ENCODE peak calls at places on chromosome 17, in five cellular contexts. One of them, this sample, is unnamed. For H3K36me3, the result is how much of the 10 kb centered on the place peaks cover.

GRCh38 chr17:13114601-13115024 is 96.8 kb upstream of the ELAC2 start:
- DNase-seq in H7: peak
- DNase-seq in left lung: no peak
- DNase-seq in kidney epithelial cell: no peak
- DNase-seq in CD8-positive, alpha-beta memory T cell: no peak
- DNase-seq in this sample: no peak

GRCh38 chr17:78933959-78934568 is 8.9 kb upstream of the TIMP2 start:
- DNase-seq in CD8-positive, alpha-beta memory T cell: no peak
- DNase-seq in H7: peak
- DNase-seq in left lung: peak
- DNase-seq in kidney epithelial cell: peak
- DNase-seq in this sample: peak

GRCh38 chr17:32341141-32341856 is 674 bp downstream of the C17orf75 start:
- DNase-seq in H7: no peak
- DNase-seq in kidney epithelial cell: no peak
- DNase-seq in CD8-positive, alpha-beta memory T cell: peak
- DNase-seq in left lung: no peak
- DNase-seq in this sample: no peak

GRCh38 chr17:52079496-52079895 is 79.0 kb downstream of the CA10 start:
- DNase-seq in H7: no peak
- DNase-seq in CD8-positive, alpha-beta memory T cell: no peak
- DNase-seq in left lung: no peak
- DNase-seq in kidney epithelial cell: no peak
- DNase-seq in this sample: no peak

GRCh38 chr17:76869878-76870714 is 1.9 kb downstream of the MGAT5B start:
- DNase-seq in kidney epithelial cell: no peak
- DNase-seq in left lung: no peak
- DNase-seq in CD8-positive, alpha-beta memory T cell: no peak
- DNase-seq in H7: peak
- DNase-seq in this sample: no peak

GRCh38 chr17:64399767-64400156 is 9.1 kb upstream of the PECAM1 start:
- DNase-seq in kidney epithelial cell: no peak
- DNase-seq in CD8-positive, alpha-beta memory T cell: no peak
- DNase-seq in left lung: no peak
- DNase-seq in H7: no peak
- DNase-seq in this sample: no peak

GRCh38 chr17:57442914-57443571 is 186.7 kb downstream of the MSI2 start:
- DNase-seq in kidney epithelial cell: no peak
- DNase-seq in left lung: no peak
- DNase-seq in H7: no peak
- DNase-seq in CD8-positive, alpha-beta memory T cell: peak
- DNase-seq in this sample: peak

GRCh38 chr17:43784068-43784467 is 3.8 kb downstream of the CFAP97D1 start:
- DNase-seq in CD8-positive, alpha-beta memory T cell: no peak
- DNase-seq in left lung: no peak
- DNase-seq in kidney epithelial cell: no peak
- DNase-seq in H7: no peak
- DNase-seq in this sample: no peak

GRCh38 chr17:29835438-29836351 is 94.3 kb downstream of the SSH2 start:
- DNase-seq in H7: peak
- DNase-seq in CD8-positive, alpha-beta memory T cell: no peak
- DNase-seq in left lung: no peak
- DNase-seq in kidney epithelial cell: no peak
- DNase-seq in this sample: peak

GRCh38 chr17:29883497-29883896 is 46.5 kb downstream of the SSH2 start:
- DNase-seq in H7: no peak
- DNase-seq in kidney epithelial cell: no peak
- DNase-seq in CD8-positive, alpha-beta memory T cell: no peak
- DNase-seq in left lung: no peak
- DNase-seq in this sample: no peak

GRCh38 chr17:550776-551175 is 163.9 kb downstream of the VPS53 start:
- DNase-seq in kidney epithelial cell: peak
- DNase-seq in CD8-positive, alpha-beta memory T cell: no peak
- DNase-seq in H7: no peak
- DNase-seq in left lung: no peak
- DNase-seq in this sample: no peak

GRCh38 chr17:17663160-17664072 is 17.8 kb upstream of the RAI1 start:
- DNase-seq in H7: peak
- DNase-seq in CD8-positive, alpha-beta memory T cell: peak
- DNase-seq in kidney epithelial cell: peak
- DNase-seq in left lung: no peak
- DNase-seq in this sample: peak

GRCh38 chr17:4900231-4901107 is 1.1 kb downstream of the C17orf107 start:
- DNase-seq in H7: peak
- DNase-seq in kidney epithelial cell: no peak
- DNase-seq in left lung: peak
- DNase-seq in CD8-positive, alpha-beta memory T cell: peak
- DNase-seq in this sample: no peak

GRCh38 chr17:14032234-14032633 is 37.1 kb upstream of the COX10 start:
- DNase-seq in H7: no peak
- DNase-seq in left lung: no peak
- DNase-seq in kidney epithelial cell: no peak
- DNase-seq in CD8-positive, alpha-beta memory T cell: no peak
- DNase-seq in this sample: no peak

GRCh38 chr17:39174907-39175694 is 9.1 kb upstream of the ARL5C start:
- DNase-seq in left lung: no peak
- DNase-seq in kidney epithelial cell: no peak
- DNase-seq in CD8-positive, alpha-beta memory T cell: peak
- DNase-seq in H7: peak
- DNase-seq in this sample: peak

GRCh38 chr17:63834431-63835166 is 7.1 kb upstream of the FTSJ3 start:
- DNase-seq in kidney epithelial cell: no peak
- DNase-seq in left lung: no peak
- DNase-seq in CD8-positive, alpha-beta memory T cell: peak
- DNase-seq in H7: peak
- DNase-seq in this sample: peak

GRCh38 chr17:9557356-9557755 is 18.3 kb downstream of the STX8 start:
- DNase-seq in kidney epithelial cell: no peak
- DNase-seq in CD8-positive, alpha-beta memory T cell: no peak
- DNase-seq in left lung: no peak
- DNase-seq in H7: no peak
- DNase-seq in this sample: no peak

GRCh38 chr17:17999364-18000007 is 26.8 kb downstream of the DRC3 start:
- DNase-seq in H7: no peak
- DNase-seq in kidney epithelial cell: no peak
- DNase-seq in left lung: no peak
- DNase-seq in CD8-positive, alpha-beta memory T cell: no peak
- DNase-seq in this sample: no peak

GRCh38 chr17:46727572-46728348 is 90.7 kb downstream of the WNT3 start:
- DNase-seq in kidney epithelial cell: peak
- DNase-seq in CD8-positive, alpha-beta memory T cell: no peak
- DNase-seq in H7: no peak
- DNase-seq in left lung: no peak
- DNase-seq in this sample: no peak

GRCh38 chr17:8231701-8232100 is 16.2 kb downstream of the CTC1 start:
- DNase-seq in H7: no peak
- DNase-seq in kidney epithelial cell: no peak
- DNase-seq in left lung: no peak
- DNase-seq in CD8-positive, alpha-beta memory T cell: peak
- DNase-seq in this sample: no peak

GRCh38 chr17:8235676-8236075 is 12.2 kb downstream of the CTC1 start:
- DNase-seq in H7: no peak
- DNase-seq in left lung: no peak
- DNase-seq in kidney epithelial cell: no peak
- DNase-seq in CD8-positive, alpha-beta memory T cell: peak
- DNase-seq in this sample: no peak

GRCh38 chr17:8237886-8238285 is 10.0 kb downstream of the CTC1 start:
- DNase-seq in H7: no peak
- DNase-seq in left lung: no peak
- DNase-seq in kidney epithelial cell: no peak
- DNase-seq in CD8-positive, alpha-beta memory T cell: peak
- DNase-seq in this sample: no peak

GRCh38 chr17:8234361-8235270 is 13.2 kb downstream of the CTC1 start:
- DNase-seq in CD8-positive, alpha-beta memory T cell: peak
- DNase-seq in H7: no peak
- DNase-seq in left lung: no peak
- DNase-seq in kidney epithelial cell: no peak
- DNase-seq in this sample: no peak

GRCh38 chr17:8237175-8237574 is 10.7 kb downstream of the CTC1 start:
- DNase-seq in H7: no peak
- DNase-seq in left lung: no peak
- DNase-seq in CD8-positive, alpha-beta memory T cell: peak
- DNase-seq in kidney epithelial cell: no peak
- DNase-seq in this sample: no peak
- H3K36me3 ChIP-seq in H7: under half
- H3K36me3 ChIP-seq in left lung: half or more
- H3K36me3 ChIP-seq in CD8-positive, alpha-beta memory T cell: half or more
- H3K36me3 ChIP-seq in kidney epithelial cell: under half
- H3K36me3 ChIP-seq in this sample: half or more

DNA sequence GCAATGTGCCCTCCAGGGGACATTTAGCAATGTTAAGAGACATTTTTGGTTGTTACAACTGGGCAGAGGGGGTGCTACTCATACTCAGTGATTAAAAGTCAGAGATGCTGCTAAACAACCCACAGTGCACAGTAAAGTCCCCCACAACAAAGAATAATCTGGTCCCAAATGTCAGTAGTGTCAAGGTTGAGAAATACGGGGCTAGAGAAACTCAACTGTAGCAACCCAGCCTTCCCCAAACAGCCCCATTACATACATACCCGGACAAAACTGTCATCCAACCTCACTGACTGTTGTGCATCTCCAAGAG is 20.4 kb downstream of the DNAJC7 start:
- DNase-seq in kidney epithelial cell: no peak
- DNase-seq in H7: no peak
- DNase-seq in CD8-positive, alpha-beta memory T cell: no peak
- DNase-seq in left lung: no peak
- DNase-seq in this sample: no peak
- H3K36me3 ChIP-seq in kidney epithelial cell: under half
- H3K36me3 ChIP-seq in H7: half or more
- H3K36me3 ChIP-seq in CD8-positive, alpha-beta memory T cell: under half
- H3K36me3 ChIP-seq in left lung: half or more
- H3K36me3 ChIP-seq in this sample: under half

GRCh38 chr17:7367918-7368596 is 12.8 kb upstream of the TNK1 start:
- DNase-seq in CD8-positive, alpha-beta memory T cell: no peak
- DNase-seq in kidney epithelial cell: no peak
- DNase-seq in left lung: no peak
- DNase-seq in H7: no peak
- DNase-seq in this sample: no peak
- H3K36me3 ChIP-seq in CD8-positive, alpha-beta memory T cell: under half
- H3K36me3 ChIP-seq in kidney epithelial cell: under half
- H3K36me3 ChIP-seq in left lung: under half
- H3K36me3 ChIP-seq in H7: under half
- H3K36me3 ChIP-seq in this sample: under half

DNA sequence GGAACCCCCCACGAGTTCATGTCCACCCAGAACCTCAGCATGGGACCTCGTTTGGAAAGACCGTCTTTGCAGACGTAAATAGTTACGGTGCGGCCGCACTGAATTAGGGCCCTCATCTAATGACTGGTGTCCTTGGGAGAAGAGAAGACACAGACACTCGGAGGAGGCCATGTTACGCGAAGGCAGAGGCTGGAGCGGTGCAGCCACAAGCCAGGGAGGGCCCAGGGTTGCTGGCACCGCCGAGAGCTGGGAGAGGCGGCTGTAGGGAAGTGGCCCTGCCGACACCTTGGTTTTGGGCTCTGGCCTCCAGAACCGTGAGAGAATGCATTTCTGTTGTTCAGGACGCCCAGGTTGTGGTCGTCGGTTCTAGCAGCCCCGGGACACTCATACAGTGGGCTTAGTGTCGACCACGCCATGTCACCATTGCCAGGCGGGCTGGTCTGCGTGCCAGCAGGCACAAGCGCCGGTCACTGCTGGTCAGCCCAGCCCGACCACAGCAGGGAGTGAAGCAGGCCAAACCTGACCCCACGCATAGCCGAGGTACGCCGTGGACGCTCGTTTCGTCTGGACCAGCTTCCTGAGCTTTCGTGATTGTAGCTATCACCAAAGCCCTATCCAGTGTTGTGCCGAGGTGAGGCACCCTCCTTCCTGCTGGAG is 10.7 kb upstream of the WDR45B start:
- DNase-seq in left lung: peak
- DNase-seq in kidney epithelial cell: no peak
- DNase-seq in H7: no peak
- DNase-seq in CD8-positive, alpha-beta memory T cell: peak
- DNase-seq in this sample: no peak
- H3K36me3 ChIP-seq in left lung: under half
- H3K36me3 ChIP-seq in kidney epithelial cell: under half
- H3K36me3 ChIP-seq in H7: under half
- H3K36me3 ChIP-seq in CD8-positive, alpha-beta memory T cell: under half
- H3K36me3 ChIP-seq in this sample: under half

DNA sequence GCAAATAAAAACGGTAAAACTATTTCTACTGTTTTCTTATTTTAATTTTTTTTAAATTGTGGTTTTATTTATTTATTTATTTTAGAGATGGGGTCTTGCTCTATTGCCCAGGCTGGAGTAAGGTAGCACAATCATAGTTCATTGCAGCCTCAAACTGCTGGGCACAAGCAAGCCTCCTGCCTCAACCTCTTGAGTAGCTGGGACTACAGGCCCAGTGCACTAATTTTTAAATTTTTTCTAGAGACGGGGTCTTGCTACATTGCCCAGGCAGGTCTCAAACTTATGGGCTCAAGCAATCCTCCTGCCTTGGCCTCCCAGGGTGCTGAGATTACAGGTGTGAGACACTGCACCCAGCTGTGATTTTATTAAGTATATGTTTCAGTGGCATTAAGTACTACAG is 46.5 kb upstream of the MRC2 start:
- DNase-seq in kidney epithelial cell: no peak
- DNase-seq in H7: no peak
- DNase-seq in left lung: no peak
- DNase-seq in CD8-positive, alpha-beta memory T cell: no peak
- DNase-seq in this sample: no peak
- H3K36me3 ChIP-seq in kidney epithelial cell: under half
- H3K36me3 ChIP-seq in H7: under half
- H3K36me3 ChIP-seq in left lung: half or more
- H3K36me3 ChIP-seq in CD8-positive, alpha-beta memory T cell: under half
- H3K36me3 ChIP-seq in this sample: under half